ENCODE peak calls at places on chromosomes 2 and 18, in eight cellular contexts. E, Q, Z, D, I, H, C and T are unnamed samples. For H3K36me3 and H3K27me3, the result is how much of the 10 kb centered on the place peaks cover.

GRCh38 chr2:188524519-188525113 is 232.9 kb downstream of the GULP1 start:
- DNase-seq in E (peak), Q (no peak), Z (peak), D (no peak), I (peak), H (no peak), C (peak), T (peak)

GRCh38 chr2:20635698-20636584 is 15.0 kb downstream of the HS1BP3 start:
- DNase-seq in E (peak), Q (peak), Z (peak), D (no peak), I (peak), H (no peak), C (peak), T (peak)

GRCh38 chr2:206232287-206233035 is 42.0 kb upstream of the ZDBF2 start:
- DNase-seq in E (no peak), Q (no peak), Z (no peak), D (no peak), I (no peak), H (no peak), C (no peak), T (no peak)

GRCh38 chr18:12251311-12251710 is 2.9 kb upstream of the CIDEA start:
- DNase-seq in E (no peak), Q (no peak), Z (no peak), D (no peak), I (no peak), H (no peak), C (no peak), T (no peak)

GRCh38 chr2:191625016-191625415 is 52.9 kb upstream of the NABP1 start:
- DNase-seq in E (peak), Q (no peak), Z (no peak), D (no peak), I (no peak), H (no peak), C (no peak), T (no peak)

GRCh38 chr2:24222946-24223345 is 48.1 kb downstream of the FAM228A start:
- DNase-seq in E (no peak), Q (no peak), Z (no peak), D (no peak), I (no peak), H (no peak), C (no peak), T (no peak)

GRCh38 chr2:241177526-241177925 is 11.0 kb upstream of the ANO7 start:
- DNase-seq in E (no peak), Q (no peak), Z (no peak), D (no peak), I (no peak), H (no peak), C (no peak), T (no peak)

GRCh38 chr2:227106845-227107759 is 56.9 kb downstream of the COL4A4 start:
- DNase-seq in E (peak), Q (no peak), Z (peak), D (peak), I (peak), H (no peak), C (no peak), T (peak)

GRCh38 chr2:7014201-7014640 is 97.0 kb downstream of the RNF144A start:
- DNase-seq in E (no peak), Q (no peak), Z (peak), D (no peak), I (peak), H (no peak), C (no peak), T (no peak)

GRCh38 chr18:652131-652530 is 5.3 kb upstream of the TYMS start:
- DNase-seq in E (no peak), Q (no peak), Z (no peak), D (no peak), I (no peak), H (no peak), C (no peak), T (no peak)

GRCh38 chr2:127674241-127675209 is 805 bp downstream of the LIMS2 start:
- DNase-seq in E (no peak), Q (no peak), Z (peak), D (no peak), I (peak), H (no peak), C (no peak), T (no peak)

GRCh38 chr2:84958135-84959044 is 12.6 kb upstream of the KCMF1 start:
- DNase-seq in E (peak), Q (no peak), Z (peak), D (peak), I (peak), H (no peak), C (peak), T (peak)

GRCh38 chr18:63078471-63078870 is 241.1 kb downstream of the BCL2 start:
- DNase-seq in E (no peak), Q (no peak), Z (no peak), D (no peak), I (no peak), H (no peak), C (no peak), T (no peak)

GRCh38 chr2:178482437-178482836 is 2.2 kb downstream of the PLEKHA3 start:
- DNase-seq in E (no peak), Q (no peak), Z (no peak), D (no peak), I (no peak), H (no peak), C (no peak), T (no peak)

GRCh38 chr2:72136933-72137497 is 10.6 kb downstream of the CYP26B1 start:
- DNase-seq in E (no peak), Q (no peak), Z (no peak), D (no peak), I (no peak), H (no peak), C (no peak), T (no peak)

GRCh38 chr2:51335072-51336058 is 303.4 kb upstream of the NRXN1 start:
- DNase-seq in E (no peak), Q (no peak), Z (peak), D (no peak), I (peak), H (no peak), C (no peak), T (no peak)

GRCh38 chr2:85273732-85274731 is 53.8 kb downstream of the TGOLN2 start:
- DNase-seq in E (peak), Q (no peak), Z (no peak), D (no peak), I (peak), H (no peak), C (no peak), T (peak)

GRCh38 chr2:35973132-35973736 is 382.3 kb upstream of the CRIM1 start:
- DNase-seq in E (peak), Q (no peak), Z (peak), D (peak), I (peak), H (no peak), C (no peak), T (peak)

GRCh38 chr2:173432049-173432754 is 77.5 kb downstream of the CDCA7 start:
- DNase-seq in E (peak), Q (no peak), Z (no peak), D (no peak), I (no peak), H (no peak), C (no peak), T (peak)

GRCh38 chr2:74107071-74107470 is 40.6 kb downstream of the BOLA3 start:
- DNase-seq in E (no peak), Q (no peak), Z (peak), D (no peak), I (no peak), H (no peak), C (no peak), T (no peak)

DNA sequence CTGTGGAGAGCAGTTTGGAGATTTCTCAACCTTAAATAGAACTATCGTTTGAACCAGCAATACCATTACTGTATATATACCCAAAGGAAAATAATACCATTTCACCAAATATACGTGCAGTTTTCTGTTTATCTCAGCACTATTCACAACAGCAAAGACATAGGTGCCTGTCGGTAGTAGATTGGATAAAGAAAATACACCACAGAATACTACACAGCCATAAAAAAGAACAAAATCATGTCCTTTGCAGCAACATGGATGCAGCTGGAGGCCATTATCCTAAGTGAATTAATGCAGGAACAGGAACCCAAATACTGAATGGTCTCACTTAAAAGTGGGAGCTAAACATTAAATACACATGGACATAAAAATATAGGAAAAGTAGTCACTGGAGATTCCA is 81.3 kb downstream of the SMCHD1 start:
- DNase-seq in E (no peak), Q (no peak), Z (no peak), D (no peak), I (no peak), H (no peak), C (no peak), T (no peak)
- H3K36me3 ChIP-seq in E (under half), Q (half or more), Z (under half), D (under half), I (half or more), H (under half), C (under half), T (under half)

GRCh38 chr2:76178610-76179009 is 467.9 kb upstream of the GCFC2 start:
- DNase-seq in E (no peak), Q (no peak), Z (no peak), D (no peak), I (no peak), H (no peak), C (no peak), T (no peak)
- H3K27me3 ChIP-seq in E (under half), Q (under half), Z (under half), D (under half), I (under half), H (under half), C (under half), T (under half)

DNA sequence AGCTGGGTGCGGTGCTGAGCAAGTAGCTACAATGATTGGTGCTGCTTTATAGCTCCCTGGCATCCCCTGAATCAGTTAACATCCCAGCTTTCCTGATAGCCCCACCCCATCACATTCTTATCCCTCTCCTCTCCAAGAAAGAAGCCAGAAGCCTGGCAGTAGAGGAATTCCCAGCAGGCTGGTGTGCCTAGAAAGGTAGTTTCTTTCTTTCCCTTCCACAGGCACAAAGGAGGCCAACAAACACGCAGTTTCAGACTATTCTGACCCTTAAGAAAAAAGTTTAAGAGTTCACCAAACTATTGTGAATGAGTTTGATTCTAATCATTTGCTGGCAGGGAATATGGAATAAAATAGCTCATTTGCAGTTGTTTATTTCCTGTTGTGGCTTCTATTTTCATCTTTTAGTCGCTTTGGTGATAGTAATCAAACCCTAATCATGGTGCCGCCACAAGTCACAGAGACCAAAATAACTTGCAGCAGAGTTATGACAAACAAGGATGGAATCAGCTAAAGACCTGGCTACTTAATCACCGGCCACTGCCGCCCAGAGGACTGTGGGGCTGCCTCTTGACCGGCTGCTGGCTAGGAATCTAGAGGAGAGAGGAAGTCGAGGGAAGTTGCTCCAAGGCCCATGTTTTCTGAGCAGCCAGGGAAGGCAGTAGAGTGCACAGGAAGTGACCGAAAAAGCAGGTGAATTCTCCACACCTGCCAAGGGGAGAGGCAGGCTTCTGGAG is 4.9 kb upstream of the SMAD7 start:
- DNase-seq in E (peak), Q (no peak), Z (peak), D (no peak), I (no peak), H (no peak), C (peak), T (peak)
- TF ChIP-seq CTCF in E (no peak), Q (no peak), Z (no peak), D (peak), I (peak), H (no peak), C (peak), T (peak)

GRCh38 chr2:200861617-200862016 is 2.8 kb downstream of the CLK1 start:
- DNase-seq in E (no peak), Q (no peak), Z (no peak), D (no peak), I (no peak), H (no peak), C (no peak), T (no peak)
- H3K36me3 ChIP-seq in E (under half), Q (under half), Z (under half), D (under half), I (under half), H (under half), C (under half), T (under half)

GRCh38 chr2:199977984-199978415 is 22.6 kb downstream of the MAIP1 start:
- DNase-seq in E (peak), Q (no peak), Z (no peak), D (peak), I (no peak), H (no peak), C (no peak), T (peak)
- H3K27me3 ChIP-seq in E (under half), Q (under half), Z (under half), D (under half), I (under half), H (under half), C (under half), T (under half)

DNA sequence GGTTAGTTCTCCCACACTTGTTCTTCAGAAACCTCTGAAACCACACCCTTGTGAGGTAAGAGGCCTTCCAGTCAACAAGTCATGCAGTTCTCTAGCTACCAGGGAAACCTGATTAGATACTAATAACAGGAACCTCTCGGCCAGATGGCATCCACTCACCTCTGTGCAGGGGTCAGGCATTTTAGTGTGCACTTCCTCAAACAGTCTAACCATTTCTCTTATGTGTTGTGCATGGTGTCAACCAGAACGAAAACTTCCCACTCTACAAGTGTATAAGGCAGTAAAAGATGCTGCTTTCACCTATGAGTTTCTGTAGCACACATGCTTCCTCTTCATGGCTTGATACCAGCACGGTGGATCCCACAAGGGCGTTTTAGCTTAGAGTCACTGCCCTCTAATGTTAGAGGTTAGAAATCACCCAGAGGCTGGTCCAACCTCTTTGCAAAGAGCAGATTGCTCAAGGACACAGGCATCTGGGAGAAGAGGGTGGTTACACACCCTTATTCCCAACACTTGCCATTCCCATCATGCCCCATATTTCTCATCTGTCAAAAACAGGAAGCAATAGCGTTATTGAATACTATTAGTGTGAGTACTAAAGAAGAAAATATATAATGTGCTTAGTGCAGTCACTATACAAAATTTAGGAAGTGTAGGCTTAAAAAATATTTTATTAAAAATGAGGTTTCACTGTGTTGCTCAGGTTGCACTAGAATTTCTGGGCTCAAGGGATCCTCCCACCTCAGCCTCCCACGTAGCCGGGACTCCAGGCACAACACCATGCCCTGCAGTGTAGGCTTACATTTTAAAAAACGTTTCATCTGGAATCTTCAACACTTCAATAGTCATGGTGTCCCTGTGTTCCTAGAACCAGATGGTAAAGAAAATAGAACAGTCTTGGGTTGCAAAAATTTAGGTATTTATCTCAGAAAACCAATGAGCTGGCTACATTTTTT is 34.5 kb upstream of the RAB31 start:
- DNase-seq in E (peak), Q (no peak), Z (peak), D (peak), I (peak), H (no peak), C (no peak), T (peak)
- TF ChIP-seq CTCF in E (peak), Q (no peak), Z (peak), D (no peak), I (peak), H (no peak), C (no peak), T (peak)

GRCh38 chr2:189772212-189772611 is 9.6 kb upstream of the OSGEPL1 start:
- DNase-seq in E (no peak), Q (no peak), Z (no peak), D (no peak), I (no peak), H (no peak), C (no peak), T (no peak)

DNA sequence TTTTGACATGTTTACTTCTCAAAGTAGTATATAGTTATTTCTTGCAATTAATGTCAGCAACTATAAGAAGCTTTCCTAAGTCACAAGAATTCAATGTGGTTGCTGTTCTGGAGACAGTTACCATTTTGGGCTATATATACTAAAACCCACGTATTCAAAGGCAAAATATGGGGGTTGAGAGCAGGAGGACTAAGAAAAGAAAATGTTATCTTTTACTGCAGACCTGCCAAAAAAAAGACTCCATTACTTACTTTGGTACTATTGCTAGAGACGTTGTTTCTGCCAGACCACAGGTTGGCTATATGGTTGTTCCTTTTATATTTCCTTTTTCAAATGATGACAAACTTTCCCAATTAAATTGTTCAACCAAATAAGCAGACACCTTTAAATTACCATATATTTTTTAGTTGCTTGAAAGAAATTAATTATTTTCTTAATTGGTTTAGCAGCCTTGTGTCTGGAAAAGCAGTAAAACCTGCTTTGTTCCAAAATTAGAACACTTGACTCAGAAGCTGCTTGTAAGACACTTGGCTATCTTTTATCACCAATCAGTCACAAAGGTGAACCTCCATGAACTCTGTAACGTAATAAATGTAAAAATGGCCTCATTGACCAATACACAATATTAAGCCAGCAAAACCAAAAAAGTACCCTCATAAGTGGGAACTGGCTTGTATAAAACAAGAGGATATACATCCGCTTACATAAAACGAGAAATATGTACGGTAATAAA is 8.2 kb upstream of the OSGEPL1 start:
- DNase-seq in E (no peak), Q (no peak), Z (no peak), D (no peak), I (peak), H (no peak), C (no peak), T (no peak)
- H3K36me3 ChIP-seq in E (under half), Q (under half), Z (half or more), D (under half), I (under half), H (under half), C (under half), T (under half)

GRCh38 chr2:232386740-232387450 is 8.3 kb downstream of the ALPP start:
- DNase-seq in E (no peak), Q (no peak), Z (peak), D (no peak), I (peak), H (no peak), C (peak), T (no peak)

GRCh38 chr2:232386490-232386739 is 7.9 kb downstream of the ALPP start:
- DNase-seq in E (no peak), Q (no peak), Z (peak), D (no peak), I (no peak), H (no peak), C (no peak), T (no peak)

GRCh38 chr2:232388324-232388891 is 9.9 kb downstream of the ALPP start:
- DNase-seq in E (no peak), Q (no peak), Z (no peak), D (no peak), I (peak), H (no peak), C (no peak), T (no peak)

GRCh38 chr2:232387451-232388171 is 9.1 kb downstream of the ALPP start:
- DNase-seq in E (no peak), Q (no peak), Z (no peak), D (no peak), I (no peak), H (no peak), C (no peak), T (no peak)

DNA sequence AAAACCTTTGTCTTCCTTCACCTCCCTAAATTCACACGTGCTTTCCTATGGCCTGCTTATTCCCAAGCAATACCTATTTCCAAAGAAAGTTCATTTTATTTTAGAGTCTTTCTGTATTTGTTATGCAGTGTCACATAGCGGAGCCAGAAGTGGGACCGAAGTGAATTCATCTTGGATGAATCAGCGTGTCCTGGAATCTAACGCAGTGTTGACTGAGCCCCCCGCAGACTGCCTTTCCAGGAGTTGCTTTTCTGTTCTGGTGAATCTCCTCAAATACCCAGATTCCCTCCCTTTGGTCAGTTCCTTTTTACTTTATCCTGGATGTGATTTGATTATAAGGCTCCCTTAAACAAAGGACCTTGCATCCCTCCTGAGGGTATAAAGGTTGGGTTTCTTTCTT is 10.8 kb downstream of the ALPP start:
- DNase-seq in E (no peak), Q (no peak), Z (no peak), D (no peak), I (no peak), H (no peak), C (no peak), T (no peak)
- H3K27me3 ChIP-seq in E (half or more), Q (half or more), Z (half or more), D (under half), I (half or more), H (under half), C (under half), T (under half)